ENCODE peak calls at places on chromosomes 4 and X, in seven cellular contexts. C is aorta; G is GM06990; V is fibroblast of mammary gland; F is Jurkat, Clone E6-1; X is ascending aorta; R is pancreas. I is an unnamed sample.

GRCh38 chrX:37684918-37685317 is 673 bp upstream of the XK start:
- DNase-seq in C (no peak), G (no peak), V (no peak), F (no peak), X (no peak), R (no peak), I (no peak)

GRCh38 chrX:107117993-107118321 is 665 bp downstream of the RBM41 start:
- DNase-seq in C (no peak), G (no peak), V (peak; percentile 3), F (no peak), X (no peak), R (no peak), I (no peak)

GRCh38 chr4:117783716-117784115 is 250.6 kb upstream of the NDST3 start:
- DNase-seq in C (no peak), G (no peak), V (no peak), F (no peak), X (no peak), R (no peak), I (no peak)

GRCh38 chr4:26905172-26905571 is 44.5 kb downstream of the STIM2 start:
- DNase-seq in C (no peak), G (no peak), V (no peak), F (no peak), X (no peak), R (no peak), I (no peak)

GRCh38 chr4:102501176-102501634 is at the start of gene NFKB1:
- DNase-seq in C (peak; percentile 86), G (peak; percentile 86), V (peak; percentile 77), F (peak; percentile 56), X (peak; percentile 19), R (peak; percentile 74), I (peak; percentile 81)

GRCh38 chr4:41104155-41104554 is 110.2 kb downstream of the APBB2 start:
- DNase-seq in C (no peak), G (no peak), V (peak; percentile 23), F (no peak), X (no peak), R (no peak), I (no peak)

GRCh38 chr4:87152310-87153061 is 67.9 kb downstream of the KLHL8 start:
- DNase-seq in C (no peak), G (no peak), V (peak; percentile 7), F (no peak), X (no peak), R (no peak), I (no peak)

GRCh38 chrX:53288173-53288572 is 6.8 kb upstream of the IQSEC2 start:
- DNase-seq in C (no peak), G (no peak), V (no peak), F (no peak), X (no peak), R (peak; percentile 46), I (no peak)

GRCh38 chr4:38109370-38109769 is 149.2 kb downstream of the PTTG2 start:
- DNase-seq in C (no peak), G (no peak), V (no peak), F (no peak), X (no peak), R (no peak), I (no peak)

GRCh38 chr4:6779667-6780565 is 2.6 kb upstream of the KIAA0232 start:
- DNase-seq in C (no peak), G (no peak), V (peak; percentile 26), F (no peak), X (no peak), R (no peak), I (peak; percentile 48)

GRCh38 chrX:9342581-9343051 is 122.2 kb upstream of the TBL1X start:
- DNase-seq in C (peak; percentile 94), G (peak; percentile 38), V (peak; percentile 83), F (no peak), X (peak; percentile 53), R (peak; percentile 80), I (peak; percentile 81)

GRCh38 chr4:73726000-73726399 is 14.4 kb upstream of the CXCL8 start:
- DNase-seq in C (no peak), G (no peak), V (peak; percentile 94), F (no peak), X (no peak), R (peak; percentile 28), I (peak; percentile 94)

GRCh38 chr4:185847352-185848078 is 35.5 kb upstream of the SORBS2 start:
- DNase-seq in C (no peak), G (no peak), V (peak; percentile 86), F (no peak), X (no peak), R (no peak), I (peak; percentile 91)

GRCh38 chr4:115119804-115120352 is 6.5 kb upstream of the NDST4 start:
- DNase-seq in C (no peak), G (no peak), V (peak; percentile 6), F (no peak), X (no peak), R (no peak), I (no peak)

GRCh38 chrX:16869393-16870094 is 618 bp downstream of the RBBP7 start:
- DNase-seq in C (no peak), G (no peak), V (no peak), F (no peak), X (no peak), R (peak; percentile 14), I (peak; percentile 32)

GRCh38 chrX:151738751-151739150 is 4.2 kb downstream of the CNGA2 start:
- DNase-seq in C (peak; percentile 23), G (no peak), V (no peak), F (no peak), X (no peak), R (peak; percentile 6), I (no peak)

GRCh38 chrX:110383414-110383813 is 24.8 kb downstream of the RTL9 start:
- DNase-seq in C (no peak), G (no peak), V (peak; percentile 64), F (no peak), X (no peak), R (no peak), I (peak; percentile 86)

GRCh38 chrX:27381419-27381818 is 81.7 kb downstream of the PPP4R3C start:
- DNase-seq in C (peak; percentile 65), G (no peak), V (no peak), F (no peak), X (no peak), R (no peak), I (no peak)

GRCh38 chr4:71729856-71730255 is 54.0 kb downstream of the GC start:
- DNase-seq in C (no peak), G (no peak), V (no peak), F (no peak), X (no peak), R (no peak), I (no peak)

GRCh38 chrX:95629737-95630136 is 1054.9 kb upstream of the DIAPH2 start:
- DNase-seq in C (no peak), G (no peak), V (peak; percentile 4), F (peak; percentile 1), X (no peak), R (no peak), I (no peak)

GRCh38 chrX:72060196-72060974 is 71.3 kb downstream of the RTL5 start:
- DNase-seq in C (peak; percentile 80), G (no peak), V (no peak), F (no peak), X (no peak), R (no peak), I (peak; percentile 1)

GRCh38 chrX:386768-387575 is at the start of gene PPP2R3B:
- DNase-seq in C (peak; percentile 99), G (peak; percentile 98), V (peak; percentile 98), F (peak; percentile 94), X (peak; percentile 91), R (peak; percentile 99), I (peak; percentile 97)

GRCh38 chrX:68940601-68941000 is 111.8 kb downstream of the EFNB1 start:
- DNase-seq in C (no peak), G (no peak), V (peak; percentile 12), F (no peak), X (no peak), R (no peak), I (no peak)

GRCh38 chrX:53223955-53224859 is 800 bp downstream of the KDM5C start:
- DNase-seq in C (peak; percentile 78), G (no peak), V (peak; percentile 88), F (peak; percentile 22), X (no peak), R (peak; percentile 26), I (peak; percentile 43)

GRCh38 chrX:74291577-74291963 is 12.4 kb upstream of the ZCCHC13 start:
- DNase-seq in C (no peak), G (peak; percentile 3), V (no peak), F (no peak), X (no peak), R (no peak), I (no peak)
- H3K4me3 ChIP-seq in C (peak overlapping the region; percentile 96), G (peak overlapping the region; percentile 67), V (peak overlapping the region; percentile 69), F (peak overlapping the region; percentile 81), X (peak overlapping the region; percentile 57), R (peak overlapping the region; percentile 56), I (peak overlapping the region; percentile 79)

DNA sequence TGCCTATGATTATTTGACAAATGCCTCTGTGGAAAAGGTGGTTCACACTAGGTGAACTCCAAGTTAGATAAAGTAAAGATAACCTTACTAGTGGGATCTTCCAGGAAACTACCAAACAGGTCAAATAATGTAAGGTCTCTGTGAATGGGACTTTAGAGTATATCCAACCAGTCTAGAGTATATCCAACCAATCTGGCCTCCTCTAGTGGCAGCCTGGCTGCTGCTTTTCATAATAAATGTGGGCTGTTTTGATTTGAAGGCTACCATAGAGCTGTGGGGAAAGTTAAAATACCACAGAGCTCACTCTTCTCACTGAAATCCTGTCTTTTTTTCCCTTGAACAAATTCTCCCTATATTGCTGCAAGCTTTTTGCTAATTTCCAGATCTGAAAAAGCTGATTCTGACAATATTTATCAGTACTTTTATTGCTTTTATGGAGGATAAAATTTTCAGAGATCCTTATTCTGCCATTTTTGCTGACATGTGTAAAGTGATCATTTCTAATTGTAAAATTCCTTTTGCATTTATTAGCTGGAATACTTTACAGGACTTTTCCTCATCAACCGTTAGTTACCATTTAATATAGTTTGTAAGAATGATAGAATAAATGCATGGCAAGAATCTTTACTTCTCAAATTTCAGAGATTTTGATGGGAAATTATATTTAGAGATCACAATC is 111.3 kb downstream of the TET2 start:
- DNase-seq in C (no peak), G (no peak), V (no peak), F (no peak), X (no peak), R (no peak), I (no peak)
- H3K4me3 ChIP-seq in C (no peak overlapping the region), G (no peak overlapping the region), V (no peak overlapping the region), F (no peak overlapping the region), X (no peak overlapping the region), R (no peak overlapping the region), I (no peak overlapping the region)

GRCh38 chrX:49199906-49200771 is at the start of gene SYP:
- DNase-seq in C (peak; percentile 96), G (peak; percentile 88), V (peak; percentile 80), F (peak; percentile 71), X (peak; percentile 65), R (peak; percentile 87), I (peak; percentile 82)
- H3K4me3 ChIP-seq in C (no peak within 1 kb of the TSS), G (peak within 1 kb of the TSS; percentile 47), V (peak within 1 kb of the TSS; percentile 28), F (peak within 1 kb of the TSS; percentile 43), X (peak within 1 kb of the TSS; percentile 33), R (peak within 1 kb of the TSS; percentile 41), I (peak within 1 kb of the TSS; percentile 49)

DNA sequence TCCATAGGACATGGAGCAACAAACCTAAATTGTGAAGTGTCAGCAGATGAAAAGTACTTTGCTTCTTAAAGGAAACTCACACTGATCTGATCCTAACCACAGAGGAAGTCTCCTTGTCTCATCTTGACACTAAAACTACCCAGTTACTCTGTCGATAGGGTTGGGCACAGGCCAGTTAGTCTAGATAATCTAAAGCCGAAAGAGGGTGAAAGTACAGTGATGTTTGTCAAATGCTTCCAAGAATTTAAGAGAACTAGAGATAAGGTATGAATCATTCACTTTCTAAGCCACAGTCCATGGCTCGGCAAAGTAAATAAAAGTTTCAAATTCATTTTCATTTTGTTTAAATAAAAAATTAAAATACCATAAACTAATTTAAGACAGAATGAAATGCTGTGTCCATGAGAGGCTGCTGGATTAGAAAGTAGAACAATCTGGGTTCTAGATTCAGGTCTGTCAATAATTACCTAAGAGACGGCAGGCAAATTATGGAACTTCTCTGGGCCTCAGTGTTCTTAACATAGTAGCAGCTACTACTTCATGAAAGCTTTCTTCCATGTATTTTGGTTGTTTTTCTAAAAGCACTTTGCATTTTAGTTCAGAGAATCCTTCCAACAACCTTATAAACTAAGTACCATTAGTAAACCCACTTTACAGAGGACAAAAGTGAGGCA is 176.7 kb downstream of the LDB2 start:
- DNase-seq in C (no peak), G (no peak), V (peak; percentile 51), F (peak; percentile 16), X (no peak), R (peak; percentile 15), I (peak; percentile 18)
- H3K4me3 ChIP-seq in C (peak overlapping the region; percentile 26), G (no peak overlapping the region), V (no peak overlapping the region), F (no peak overlapping the region), X (peak overlapping the region; percentile 7), R (no peak overlapping the region), I (no peak overlapping the region)

I was measured in AG10803.